ENCODE peak calls at places on chromosome 19, in eight cellular contexts. I, P, Y, Q, X, T, G and A are unnamed samples.

GRCh38 chr19:18373892-18374629 is 11.9 kb upstream of the GDF15 start:
- DNase-seq in T (peak; percentile 85), I (peak; percentile 92), X (peak; percentile 84), P (no peak), Y (peak; percentile 47), G (peak; percentile 85), Q (peak; percentile 5), A (peak; percentile 61)

GRCh38 chr19:41323430-41324125 is 13.6 kb downstream of the CCDC97 start:
- DNase-seq in P (no peak), Y (no peak), G (no peak), T (peak; percentile 72), I (peak; percentile 41), X (peak; percentile 51), Q (no peak), A (no peak)

GRCh38 chr19:46022431-46023310 is at the start of gene PGLYRP1:
- DNase-seq in Y (no peak), P (no peak), G (no peak), X (no peak), Q (no peak), I (no peak), T (no peak), A (no peak)

GRCh38 chr19:6610934-6611370 is 20.0 kb upstream of the CD70 start:
- DNase-seq in P (no peak), G (no peak), T (no peak), I (no peak), Q (no peak), X (no peak), Y (no peak), A (no peak)

GRCh38 chr19:13797870-13798269 is 2.6 kb downstream of the ZSWIM4 start:
- DNase-seq in T (no peak), Q (no peak), Y (no peak), P (no peak), I (no peak), X (no peak), G (no peak), A (no peak)

GRCh38 chr19:17001603-17002183 is 24.9 kb downstream of the CPAMD8 start:
- DNase-seq in Y (peak; percentile 25), X (no peak), I (no peak), G (no peak), Q (peak; percentile 80), T (peak; percentile 20), P (peak; percentile 96), A (peak; percentile 78)

GRCh38 chr19:15498910-15499309 is 9.4 kb upstream of the CYP4F22 start:
- DNase-seq in X (no peak), T (no peak), G (no peak), Y (no peak), I (peak; percentile 43), P (no peak), Q (no peak), A (no peak)

GRCh38 chr19:16849168-16849567 is 20.0 kb downstream of the SIN3B start:
- DNase-seq in Y (peak; percentile 15), G (no peak), I (no peak), P (no peak), Q (no peak), T (no peak), X (peak; percentile 23), A (no peak)

GRCh38 chr19:20664917-20665781 is 3.8 kb upstream of the ZNF626 start:
- DNase-seq in T (peak; percentile 41), P (no peak), Y (no peak), I (peak; percentile 23), G (peak; percentile 29), X (no peak), Q (no peak), A (no peak)

GRCh38 chr19:391199-391557 is 17.8 kb downstream of the C2CD4C start:
- DNase-seq in T (no peak), X (no peak), Y (no peak), Q (no peak), I (no peak), P (no peak), G (no peak), A (no peak)

GRCh38 chr19:12230751-12231733 is 63.6 kb downstream of the ZNF44 start:
- DNase-seq in Y (no peak), P (no peak), Q (no peak), T (peak; percentile 32), X (no peak), G (no peak), I (no peak), A (no peak)

GRCh38 chr19:5789886-5790572 is 934 bp downstream of the DUS3L start:
- DNase-seq in G (no peak), P (no peak), X (no peak), T (no peak), Y (no peak), I (no peak), Q (no peak), A (no peak)

GRCh38 chr19:47726467-47726866 is 13.2 kb downstream of the EHD2 start:
- DNase-seq in G (no peak), P (no peak), I (no peak), X (no peak), Q (no peak), Y (no peak), T (no peak), A (no peak)

GRCh38 chr19:28632357-28633076 is 580.4 kb downstream of the UQCRFS1 start:
- DNase-seq in X (no peak), G (no peak), I (no peak), Y (no peak), T (no peak), P (no peak), Q (no peak), A (no peak)

GRCh38 chr19:52734340-52734892 is 428 bp downstream of the ZNF611 start:
- DNase-seq in Q (no peak), I (peak; percentile 27), Y (no peak), P (no peak), X (peak; percentile 15), T (peak; percentile 26), G (peak; percentile 34), A (no peak)

GRCh38 chr19:47446534-47447469 is 24.9 kb downstream of the SLC8A2 start:
- DNase-seq in I (no peak), T (no peak), Y (peak; percentile 18), Q (no peak), P (peak; percentile 48), X (peak; percentile 32), G (peak; percentile 61), A (no peak)

GRCh38 chr19:4768934-4769777 is 22.4 kb upstream of the FEM1A start:
- DNase-seq in T (peak; percentile 71), G (peak; percentile 98), X (peak; percentile 83), P (peak; percentile 88), Y (peak; percentile 72), Q (peak; percentile 59), I (peak; percentile 75), A (peak; percentile 86)

GRCh38 chr19:29687897-29688728 is 22.9 kb downstream of the PLEKHF1 start:
- DNase-seq in I (no peak), T (no peak), Q (no peak), P (no peak), X (no peak), Y (no peak), G (no peak), A (no peak)

GRCh38 chr19:31694761-31695160 is 345.5 kb upstream of the TSHZ3 start:
- DNase-seq in P (no peak), X (no peak), I (no peak), G (no peak), T (no peak), Y (no peak), Q (no peak), A (no peak)
- H3K36me3 ChIP-seq in P (no peaks in the 10 kb centered on the region), X (no peaks in the 10 kb centered on the region), I (no peaks in the 10 kb centered on the region), G (no peaks in the 10 kb centered on the region), T (no peaks in the 10 kb centered on the region), Y (no peaks in the 10 kb centered on the region), Q (no peaks in the 10 kb centered on the region), A (no peaks in the 10 kb centered on the region)

GRCh38 chr19:10254244-10254643 is 2.2 kb downstream of the MRPL4 start:
- DNase-seq in X (no peak), I (no peak), Y (no peak), Q (no peak), G (no peak), T (no peak), P (no peak), A (no peak)

GRCh38 chr19:10258080-10258710 is 6.2 kb downstream of the MRPL4 start:
- DNase-seq in T (no peak), Y (no peak), X (no peak), I (no peak), G (no peak), Q (no peak), P (no peak), A (no peak)

GRCh38 chr19:10256970-10257615 is 5.1 kb downstream of the MRPL4 start:
- DNase-seq in Q (no peak), P (no peak), T (no peak), Y (no peak), G (no peak), X (no peak), I (no peak), A (no peak)

GRCh38 chr19:10255358-10255757 is 3.3 kb downstream of the MRPL4 start:
- DNase-seq in X (no peak), Y (no peak), P (no peak), G (no peak), T (no peak), I (no peak), Q (no peak), A (no peak)

DNA sequence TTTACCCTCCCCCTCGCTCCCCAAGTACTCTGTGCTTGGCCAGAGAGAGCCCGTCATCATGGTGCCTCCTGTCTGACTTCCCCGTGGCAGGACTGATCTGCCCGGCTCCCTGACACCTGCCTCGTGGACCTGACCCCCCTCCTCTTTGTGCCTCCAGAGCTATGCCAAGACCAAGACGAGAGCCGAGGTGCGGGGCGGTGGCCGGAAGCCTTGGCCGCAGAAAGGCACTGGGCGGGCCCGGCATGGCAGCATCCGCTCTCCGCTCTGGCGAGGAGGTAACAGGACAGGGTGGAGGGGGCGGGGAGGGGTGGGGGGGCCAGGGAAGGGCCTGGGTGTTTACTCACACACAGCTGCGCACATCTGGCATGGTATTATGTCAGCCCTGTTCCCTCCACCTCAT is 4.5 kb downstream of the MRPL4 start:
- DNase-seq in G (no peak), I (no peak), T (no peak), P (no peak), Q (no peak), Y (no peak), X (no peak), A (no peak)
- H3K27ac ChIP-seq in G (no peak overlapping the region), I (no peak overlapping the region), T (no peak overlapping the region), P (no peak overlapping the region), Q (no peak overlapping the region), Y (no peak overlapping the region), X (no peak overlapping the region), A (no peak overlapping the region)

GRCh38 chr19:1412995-1413889 is 5.9 kb downstream of the DAZAP1 start:
- DNase-seq in G (no peak), Q (no peak), I (no peak), T (no peak), X (no peak), Y (no peak), P (no peak), A (no peak)
- H3K36me3 ChIP-seq in G (no peaks in the 10 kb centered on the region), Q (peaks cover 22% of the 10 kb centered on the region), I (no peaks in the 10 kb centered on the region), T (peaks cover 39% of the 10 kb centered on the region), X (no peaks in the 10 kb centered on the region), Y (peaks cover 4% of the 10 kb centered on the region), P (peaks cover 44% of the 10 kb centered on the region), A (peaks cover 15% of the 10 kb centered on the region)

DNA sequence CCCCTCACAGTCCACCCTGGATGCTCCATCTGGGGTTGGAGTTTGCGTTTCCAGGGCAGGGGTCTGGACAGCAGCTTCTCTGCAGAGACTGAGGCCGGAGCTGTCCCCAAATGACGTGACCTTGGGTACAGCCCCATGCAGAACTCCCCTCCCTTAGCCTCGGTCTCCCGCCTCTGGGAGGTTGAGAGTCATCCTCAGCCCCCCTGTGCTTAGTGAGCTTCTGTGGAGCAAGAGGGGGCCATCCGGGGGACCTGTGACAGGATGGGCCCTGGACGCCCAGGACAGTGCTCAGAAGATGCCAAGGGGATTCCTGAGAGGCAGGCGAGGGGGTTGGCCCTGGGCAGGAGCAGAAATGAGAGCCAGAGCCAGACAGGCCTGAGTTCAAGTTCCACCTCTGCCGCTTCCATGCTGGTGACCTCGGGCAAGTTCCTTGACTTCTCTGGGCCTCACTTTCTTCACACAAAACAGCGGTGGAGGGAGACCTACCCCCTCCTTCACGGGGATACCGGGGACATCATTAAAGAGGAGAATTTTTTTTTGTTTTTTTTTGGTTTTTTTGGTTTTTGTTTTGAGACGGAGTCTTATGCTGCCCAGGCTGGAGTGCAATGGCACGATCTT is 20.3 kb downstream of the SMIM24 start:
- DNase-seq in T (no peak), Q (no peak), G (no peak), Y (no peak), P (no peak), I (no peak), X (no peak), A (no peak)
- H3K27ac ChIP-seq in T (peak overlapping the region; percentile 93), Q (no peak overlapping the region), G (no peak overlapping the region), Y (no peak overlapping the region), P (no peak overlapping the region), I (peak overlapping the region; percentile 54), X (peak overlapping the region; percentile 87), A (no peak overlapping the region)